ENCODE peak calls at places on chromosomes 3 and 15, in five cellular contexts. D is K562, W is A549, F is IMR-90, Q is GM12878. S is an unnamed sample.

GRCh38 chr15:49323207-49323606 is 99.8 kb upstream of the FGF7 start:
- DNase-seq in D (no peak), W (no peak), F (no peak), Q (no peak), S (no peak)

GRCh38 chr3:41258239-41258800 is 59.0 kb downstream of the CTNNB1 start:
- DNase-seq in D (no peak), W (no peak), F (no peak), Q (no peak), S (no peak)

GRCh38 chr3:123419850-123420292 is 29.0 kb downstream of the ADCY5 start:
- DNase-seq in D (no peak), W (no peak), F (no peak), Q (no peak), S (no peak)

GRCh38 chr3:107810195-107811071 is 280.4 kb downstream of the CD47 start:
- DNase-seq in D (no peak), W (no peak), F (peak), Q (peak), S (no peak)

GRCh38 chr3:35200056-35200455 is 439.3 kb upstream of the ARPP21 start:
- DNase-seq in D (no peak), W (no peak), F (no peak), Q (no peak), S (no peak)

GRCh38 chr15:39407116-39407515 is 173.8 kb upstream of the THBS1 start:
- DNase-seq in D (no peak), W (no peak), F (peak), Q (no peak), S (no peak)

GRCh38 chr15:70672081-70672480 is 91.3 kb downstream of the UACA start:
- DNase-seq in D (no peak), W (no peak), F (no peak), Q (peak), S (no peak)

GRCh38 chr15:71362556-71362955 is 247.3 kb downstream of the THSD4 start:
- DNase-seq in D (no peak), W (no peak), F (no peak), Q (no peak), S (no peak)

GRCh38 chr3:177286034-177286433 is 88.8 kb upstream of the TBL1XR1 start:
- DNase-seq in D (no peak), W (peak), F (no peak), Q (no peak), S (no peak)

GRCh38 chr3:195178124-195178910 is 92.6 kb downstream of the XXYLT1 start:
- DNase-seq in D (peak), W (no peak), F (no peak), Q (no peak), S (peak)

GRCh38 chr3:124599779-124600693 is 130.2 kb upstream of the UMPS start:
- DNase-seq in D (no peak), W (no peak), F (peak), Q (no peak), S (no peak)

GRCh38 chr3:171790898-171791694 is 19.2 kb downstream of the PLD1 start:
- DNase-seq in D (no peak), W (no peak), F (peak), Q (no peak), S (no peak)

GRCh38 chr3:29083081-29083480 is 197.8 kb upstream of the RBMS3 start:
- DNase-seq in D (no peak), W (no peak), F (no peak), Q (no peak), S (no peak)

GRCh38 chr3:54882114-54882833 is 45.6 kb downstream of the LRTM1 start:
- DNase-seq in D (no peak), W (peak), F (peak), Q (no peak), S (no peak)

GRCh38 chr15:70185251-70185711 is 87.6 kb upstream of the TLE3 start:
- DNase-seq in D (no peak), W (no peak), F (no peak), Q (no peak), S (peak)

GRCh38 chr3:43632269-43632733 is 10.5 kb upstream of the ANO10 start:
- DNase-seq in D (peak), W (no peak), F (peak), Q (no peak), S (no peak)

GRCh38 chr3:180630360-180630759 is 28.4 kb downstream of the TTC14 start:
- DNase-seq in D (no peak), W (no peak), F (no peak), Q (no peak), S (no peak)

GRCh38 chr3:156910022-156910421 is 83.9 kb downstream of the LEKR1 start:
- DNase-seq in D (no peak), W (no peak), F (no peak), Q (no peak), S (no peak)

GRCh38 chr3:18751514-18751913 is 326.4 kb upstream of the SATB1 start:
- DNase-seq in D (no peak), W (no peak), F (no peak), Q (no peak), S (no peak)

GRCh38 chr3:18745472-18745871 is 320.3 kb upstream of the SATB1 start:
- DNase-seq in D (no peak), W (no peak), F (no peak), Q (no peak), S (no peak)

GRCh38 chr3:18744472-18744871 is 319.3 kb upstream of the SATB1 start:
- DNase-seq in D (no peak), W (no peak), F (no peak), Q (no peak), S (no peak)

GRCh38 chr3:18743761-18744160 is 318.6 kb upstream of the SATB1 start:
- DNase-seq in D (no peak), W (no peak), F (no peak), Q (no peak), S (no peak)

GRCh38 chr3:18747383-18747782 is 322.2 kb upstream of the SATB1 start:
- DNase-seq in D (no peak), W (no peak), F (no peak), Q (no peak), S (no peak)
- TF ChIP-seq SMC3 in D (no peak), W (no peak), F (no peak), Q (no peak), S (no peak)

DNA sequence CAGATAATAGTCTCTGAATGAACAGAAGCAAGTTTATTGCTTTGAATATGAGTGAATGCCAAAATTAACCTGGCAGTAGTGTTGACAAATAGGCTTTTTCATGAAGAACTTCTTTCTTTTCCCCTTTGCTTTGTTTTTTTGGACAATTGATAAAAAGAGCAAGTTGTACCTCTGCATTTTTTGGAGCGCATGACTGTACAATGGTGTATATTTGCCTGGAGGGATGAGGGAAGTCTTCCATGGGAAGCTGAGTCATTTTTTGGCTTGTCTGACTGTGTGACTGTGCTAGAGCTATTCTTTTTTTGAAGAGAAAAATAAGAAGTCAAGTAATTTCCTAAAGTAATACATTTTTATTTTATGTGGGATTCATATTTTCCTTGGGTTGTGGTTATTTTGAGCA is 186.9 kb downstream of the KLHL25 start:
- DNase-seq in D (no peak), W (no peak), F (peak), Q (no peak), S (no peak)
- TF ChIP-seq SMC3 in D (no peak), W (no peak), F (no peak), Q (no peak), S (no peak)

DNA sequence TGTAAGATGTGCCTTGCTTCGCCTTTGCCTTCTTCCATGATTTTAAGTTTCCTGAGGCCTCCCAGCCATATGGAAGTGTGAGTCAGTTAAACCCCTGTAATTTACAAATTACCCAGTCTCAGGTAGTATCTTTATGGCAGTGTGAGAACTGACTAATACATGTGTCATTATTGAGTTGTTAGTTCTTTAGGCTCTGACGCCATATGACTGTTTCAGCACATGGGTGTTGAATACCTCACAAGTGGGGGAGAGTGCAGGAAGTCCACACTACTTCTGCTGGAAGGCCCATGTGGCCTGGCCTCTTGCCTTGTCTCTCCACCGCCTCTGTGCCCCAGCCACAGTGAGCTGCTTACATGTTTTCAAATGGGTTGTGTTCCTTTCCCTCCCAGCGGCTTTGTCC is 28.5 kb downstream of the MFSD1 start:
- DNase-seq in D (no peak), W (no peak), F (peak), Q (no peak), S (no peak)
- TF ChIP-seq SMC3 in D (no peak), W (no peak), F (no peak), Q (no peak), S (no peak)

GRCh38 chr3:97949743-97950142 is 22.5 kb downstream of the RIOX2 start:
- DNase-seq in D (no peak), W (no peak), F (no peak), Q (no peak), S (no peak)
- TF ChIP-seq SMC3 in D (no peak), W (no peak), F (no peak), Q (no peak), S (no peak)

GRCh38 chr15:34769711-34770110 is 14.9 kb upstream of the GJD2 start:
- DNase-seq in D (no peak), W (no peak), F (no peak), Q (no peak), S (no peak)
- TF ChIP-seq SMC3 in D (no peak), W (no peak), F (no peak), Q (no peak), S (no peak)

S was measured in SK-N-SH.